ENCODE peak calls at places on chromosomes 7 and 10, in five cellular contexts. F is NCI-H1105 treated with DMSO at 0.1 percent for 48 hours; Y is kidney; G is KG1; U is stimulated activated CD8-positive, alpha-beta memory T cell treated with anti-CD3 and anti-CD28 coated beads, Interleukin-7, amount 100 ng/mL, for 1 hour. X is an unnamed sample.

GRCh38 chr10:70886921-70887665 is 1.3 kb downstream of the PCBD1 start:
- DNase-seq in F (no peak), Y (no peak), G (no peak), U (no peak), X (no peak)

GRCh38 chr10:99913831-99914235 is 95.9 kb downstream of the DNMBP start:
- DNase-seq in F (no peak), Y (no peak), G (no peak), U (no peak), X (no peak)

GRCh38 chr10:28628184-28628893 is 49.0 kb upstream of the BAMBI start:
- DNase-seq in F (peak), Y (peak), G (peak), U (peak), X (peak)

GRCh38 chr7:155584763-155585531 is 38.6 kb upstream of the CNPY1 start:
- DNase-seq in F (no peak), Y (peak), G (peak), U (no peak), X (no peak)

GRCh38 chr7:4828720-4829383 is 33.0 kb downstream of the PAPOLB start:
- DNase-seq in F (no peak), Y (peak), G (no peak), U (no peak), X (no peak)

GRCh38 chr7:18727094-18727870 is 231.7 kb downstream of the HDAC9 start:
- DNase-seq in F (no peak), Y (peak), G (no peak), U (no peak), X (no peak)

GRCh38 chr7:133255461-133255860 is 2.6 kb downstream of the EXOC4 start:
- DNase-seq in F (no peak), Y (no peak), G (no peak), U (no peak), X (no peak)

GRCh38 chr7:155163696-155164095 is 93.6 kb downstream of the HTR5A start:
- DNase-seq in F (no peak), Y (no peak), G (no peak), U (no peak), X (no peak)

GRCh38 chr10:77328272-77328816 is 309.3 kb downstream of the KCNMA1 start:
- DNase-seq in F (no peak), Y (no peak), G (peak), U (no peak), X (no peak)

GRCh38 chr10:7488418-7488829 is 77.6 kb upstream of the SFMBT2 start:
- DNase-seq in F (no peak), Y (no peak), G (no peak), U (no peak), X (no peak)

GRCh38 chr7:150947761-150948680 is 30.1 kb downstream of the KCNH2 start:
- DNase-seq in F (no peak), Y (peak), G (no peak), U (no peak), X (no peak)

GRCh38 chr7:77427996-77428603 is 12.0 kb upstream of the GSAP start:
- DNase-seq in F (no peak), Y (no peak), G (no peak), U (no peak), X (no peak)

GRCh38 chr10:133067152-133068090 is 20.3 kb upstream of the ADGRA1 start:
- DNase-seq in F (no peak), Y (no peak), G (no peak), U (no peak), X (no peak)

GRCh38 chr7:29369909-29370488 is 175.4 kb downstream of the CHN2 start:
- DNase-seq in F (no peak), Y (no peak), G (no peak), U (no peak), X (no peak)

GRCh38 chr10:121935702-121936101 is 7.9 kb upstream of the ATE1 start:
- DNase-seq in F (no peak), Y (no peak), G (no peak), U (no peak), X (no peak)

GRCh38 chr10:50651808-50652207 is 28.1 kb upstream of the SGMS1 start:
- DNase-seq in F (no peak), Y (no peak), G (no peak), U (no peak), X (no peak)

GRCh38 chr7:105935250-105935649 is 27.8 kb upstream of the CDHR3 start:
- DNase-seq in F (peak), Y (no peak), G (no peak), U (no peak), X (peak)

GRCh38 chr7:55179897-55180682 is 161.3 kb downstream of the EGFR start:
- DNase-seq in F (no peak), Y (no peak), G (no peak), U (no peak), X (no peak)

GRCh38 chr7:134613623-134614347 is 32.9 kb upstream of the BPGM start:
- DNase-seq in F (no peak), Y (no peak), G (no peak), U (no peak), X (no peak)